ENCODE peak calls at places on chromosomes 6 and 20, in six cellular contexts. O, H, W, U, Y and Z are unnamed samples.

GRCh38 chr6:118509009-118509617 is 39.0 kb upstream of the PLN start:
- DNase-seq in W (no peak), O (no peak), U (no peak), H (no peak), Y (peak), Z (peak)

GRCh38 chr20:62723351-62723750 is 14.7 kb downstream of the NTSR1 start:
- DNase-seq in Y (no peak), W (no peak), O (no peak), U (no peak), H (peak), Z (no peak)

GRCh38 chr20:8811801-8812594 is 256.9 kb upstream of the PLCB4 start:
- DNase-seq in Y (no peak), U (no peak), H (no peak), O (no peak), W (no peak), Z (no peak)

GRCh38 chr6:123587838-123588545 is 48.8 kb downstream of the TRDN start:
- DNase-seq in Y (no peak), O (no peak), H (no peak), W (no peak), U (no peak), Z (no peak)

GRCh38 chr6:139271056-139271455 is 20.7 kb downstream of the TXLNB start:
- DNase-seq in Y (peak), U (no peak), W (no peak), H (no peak), O (no peak), Z (no peak)

GRCh38 chr6:167268683-167269280 is 22.3 kb upstream of the UNC93A start:
- DNase-seq in W (no peak), H (no peak), O (no peak), Y (no peak), U (no peak), Z (no peak)

GRCh38 chr20:4071177-4071723 is 55.9 kb upstream of the RNF24 start:
- DNase-seq in O (peak), U (no peak), W (no peak), H (no peak), Y (peak), Z (no peak)

GRCh38 chr6:29375191-29375590 is at the start of gene OR12D3:
- DNase-seq in Y (no peak), O (no peak), U (no peak), W (no peak), H (no peak), Z (no peak)

GRCh38 chr20:57801581-57801980 is 91.8 kb upstream of the PMEPA1 start:
- DNase-seq in Y (no peak), H (no peak), O (no peak), U (no peak), W (no peak), Z (no peak)

GRCh38 chr6:68880050-68880449 is 245.0 kb downstream of the ADGRB3 start:
- DNase-seq in W (no peak), H (no peak), Y (no peak), O (no peak), U (no peak), Z (no peak)

GRCh38 chr6:30207619-30208295 is 5.4 kb downstream of the TRIM26 start:
- DNase-seq in W (no peak), Y (peak), O (no peak), H (no peak), U (no peak), Z (no peak)

GRCh38 chr6:74137910-74138309 is 441.9 kb downstream of the CD109 start:
- DNase-seq in H (no peak), U (no peak), W (no peak), Y (peak), O (no peak), Z (no peak)

GRCh38 chr6:74946961-74947360 is 258.9 kb downstream of the COL12A1 start:
- DNase-seq in W (no peak), H (no peak), U (no peak), O (no peak), Y (peak), Z (no peak)

GRCh38 chr6:37320649-37321048 is 33.1 kb upstream of the RNF8 start:
- DNase-seq in Y (no peak), W (no peak), U (no peak), H (no peak), O (no peak), Z (no peak)

GRCh38 chr20:63433756-63434531 is 38.5 kb downstream of the KCNQ2 start:
- DNase-seq in Y (no peak), O (no peak), H (no peak), W (peak), U (no peak), Z (no peak)

GRCh38 chr6:166906376-166907044 is 49.8 kb downstream of the RNASET2 start:
- DNase-seq in U (no peak), Y (no peak), H (no peak), W (no peak), O (no peak), Z (no peak)

GRCh38 chr6:100173211-100173610 is 179.2 kb upstream of the MCHR2 start:
- DNase-seq in O (no peak), H (no peak), U (no peak), Y (peak), W (no peak), Z (no peak)

GRCh38 chr6:31170600-31170881 is at the start of gene POU5F1:
- DNase-seq in U (peak), Y (no peak), W (no peak), O (no peak), H (no peak), Z (no peak)

GRCh38 chr20:15875446-15875845 is 697.8 kb downstream of the KIF16B start:
- DNase-seq in W (no peak), H (no peak), Y (no peak), U (no peak), O (no peak), Z (no peak)

GRCh38 chr6:15816661-15817060 is 153.8 kb upstream of the DTNBP1 start:
- DNase-seq in Y (no peak), H (no peak), U (no peak), W (no peak), O (no peak), Z (no peak)

GRCh38 chr20:4471221-4471620 is 250.5 kb upstream of the PRND start:
- DNase-seq in Y (peak), U (no peak), H (no peak), O (no peak), W (no peak), Z (no peak)

GRCh38 chr6:158666637-158667359 is 16.9 kb downstream of the SYTL3 start:
- DNase-seq in Y (peak), O (no peak), H (peak), W (no peak), U (no peak), Z (no peak)

GRCh38 chr6:31821301-31822037 is 6.1 kb upstream of the HSPA1B start:
- DNase-seq in U (peak), Y (peak), W (no peak), H (peak), O (peak), Z (no peak)

GRCh38 chr6:1643111-1643510 is 33.4 kb downstream of the FOXC1 start:
- DNase-seq in U (no peak), O (no peak), H (no peak), Y (no peak), W (no peak), Z (no peak)

GRCh38 chr6:113630738-113631535 is 226.2 kb upstream of the MARCKS start:
- DNase-seq in H (no peak), Y (peak), U (no peak), W (no peak), O (no peak), Z (no peak)

GRCh38 chr6:52362443-52363221 is 681 bp downstream of the PAQR8 start:
- DNase-seq in U (peak), W (peak), H (peak), O (peak), Y (no peak), Z (no peak)

GRCh38 chr6:21149460-21149859 is 444.1 kb upstream of the SOX4 start:
- DNase-seq in O (no peak), U (no peak), H (no peak), W (no peak), Y (peak), Z (no peak)

GRCh38 chr6:136762022-136762975 is 30.0 kb downstream of the MAP3K5 start:
- DNase-seq in Y (no peak), W (no peak), O (no peak), U (no peak), H (no peak), Z (no peak)

GRCh38 chr6:108874470-108875160 is 26.4 kb downstream of the ARMC2 start:
- DNase-seq in Y (peak), H (no peak), O (no peak), U (no peak), W (peak), Z (no peak)

GRCh38 chr6:46626228-46626909 is 26.2 kb downstream of the CYP39A1 start:
- DNase-seq in U (no peak), O (no peak), W (no peak), H (no peak), Y (peak), Z (no peak)

GRCh38 chr6:54009052-54009654 is 102.1 kb upstream of the MLIP start:
- DNase-seq in H (no peak), O (no peak), Y (no peak), W (no peak), U (no peak), Z (no peak)

GRCh38 chr20:51077601-51078000 is 54.7 kb upstream of the KCNG1 start:
- DNase-seq in W (no peak), Y (no peak), U (no peak), O (no peak), H (no peak), Z (no peak)

GRCh38 chr20:1438361-1438760 is 28.3 kb downstream of the NSFL1C start:
- DNase-seq in H (no peak), O (no peak), W (no peak), U (no peak), Y (no peak), Z (no peak)